ENCODE peak calls at places on chromosomes 12 and 14, in seven cellular contexts. F, R, D, L, N, U and C are unnamed samples.

GRCh38 chr12:107435072-107435471 is 250.5 kb upstream of the PWP1 start:
- DNase-seq in F (no peak), R (no peak), D (no peak), U (no peak), N (no peak), L (no peak), C (no peak)

GRCh38 chr12:132561784-132562156 is 48.6 kb downstream of the LRCOL1 start:
- DNase-seq in D (no peak), F (no peak), L (peak), U (no peak), N (no peak), R (no peak), C (no peak)

GRCh38 chr14:36591482-36591881 is 9.1 kb upstream of the NKX2-8 start:
- DNase-seq in U (no peak), L (no peak), R (no peak), D (no peak), N (no peak), F (no peak), C (no peak)

GRCh38 chr12:111221296-111222026 is 147.4 kb downstream of the PHETA1 start:
- DNase-seq in L (no peak), F (no peak), R (no peak), N (no peak), U (no peak), D (no peak), C (no peak)

GRCh38 chr14:24332094-24332983 is 2.5 kb downstream of the ADCY4 start:
- DNase-seq in F (no peak), U (peak), N (peak), R (no peak), D (peak), L (peak), C (peak)

GRCh38 chr12:52082988-52083637 is 3.6 kb downstream of the SMIM41 start:
- DNase-seq in N (peak), F (no peak), R (no peak), L (peak), U (no peak), D (peak), C (no peak)

GRCh38 chr14:103597623-103598372 is 31.2 kb upstream of the KLC1 start:
- DNase-seq in R (no peak), N (no peak), U (no peak), D (no peak), F (no peak), L (peak), C (no peak)

GRCh38 chr12:54390668-54391551 is 6.4 kb upstream of the ZNF385A start:
- DNase-seq in D (peak), U (peak), R (no peak), L (peak), F (no peak), N (no peak), C (peak)

GRCh38 chr12:9649532-9649940 is 20.0 kb upstream of the CLEC2D start:
- DNase-seq in L (no peak), F (no peak), D (no peak), U (no peak), N (peak), R (no peak), C (no peak)

GRCh38 chr12:32179011-32179395 is 72.4 kb downstream of the BICD1 start:
- DNase-seq in D (no peak), F (no peak), L (no peak), U (no peak), R (no peak), N (no peak), C (no peak)

GRCh38 chr12:68521321-68521839 is 89.3 kb upstream of the RAP1B start:
- DNase-seq in F (no peak), L (peak), D (no peak), N (no peak), R (peak), U (no peak), C (no peak)

GRCh38 chr14:96212896-96213295 is 8.3 kb downstream of the BDKRB2 start:
- DNase-seq in F (no peak), U (no peak), D (no peak), R (no peak), L (no peak), N (no peak), C (no peak)

GRCh38 chr12:54300732-54301427 is at the start of gene NFE2:
- DNase-seq in N (peak), D (peak), F (no peak), L (peak), R (no peak), U (peak), C (peak)

DNA sequence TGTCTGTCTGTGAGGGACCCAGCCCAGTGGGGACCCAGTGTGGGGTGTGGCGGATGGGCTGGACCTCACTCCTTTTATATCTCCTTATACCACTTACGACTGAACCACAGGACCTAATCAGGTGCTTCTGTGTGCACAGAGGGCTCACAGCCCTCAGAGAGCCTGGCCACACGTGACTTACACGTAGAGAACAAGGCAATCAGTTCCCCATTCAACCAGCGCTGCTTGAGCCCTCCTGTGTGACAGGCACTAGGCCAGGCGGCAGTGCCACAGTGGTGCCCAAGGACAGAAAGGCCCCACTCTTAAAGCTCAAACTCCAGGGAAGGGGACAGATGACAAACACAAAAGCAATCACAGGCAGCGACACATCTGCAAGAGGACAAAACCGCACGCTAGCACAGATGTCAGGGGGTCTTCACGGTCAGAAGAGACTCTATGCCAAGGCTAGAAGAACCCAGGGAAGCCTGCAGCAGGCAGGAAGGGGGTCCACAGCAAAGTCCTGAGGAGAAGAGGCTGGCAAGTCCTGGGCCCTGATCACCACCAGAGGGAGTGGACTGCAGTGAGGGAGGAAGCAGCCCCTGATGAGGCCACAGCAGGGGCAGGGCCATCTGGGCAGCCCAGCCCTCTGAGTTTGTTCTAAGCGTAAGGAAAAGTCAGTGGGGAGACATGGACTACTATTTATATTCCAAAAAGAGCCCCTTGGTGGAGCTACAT is 39.3 kb downstream of the SETD3 start:
- DNase-seq in F (no peak), U (no peak), R (no peak), N (no peak), D (no peak), L (no peak), C (no peak)
- TF ChIP-seq CTCF in F (no peak), U (no peak), R (peak), N (no peak), D (peak), L (no peak), C (no peak)

DNA sequence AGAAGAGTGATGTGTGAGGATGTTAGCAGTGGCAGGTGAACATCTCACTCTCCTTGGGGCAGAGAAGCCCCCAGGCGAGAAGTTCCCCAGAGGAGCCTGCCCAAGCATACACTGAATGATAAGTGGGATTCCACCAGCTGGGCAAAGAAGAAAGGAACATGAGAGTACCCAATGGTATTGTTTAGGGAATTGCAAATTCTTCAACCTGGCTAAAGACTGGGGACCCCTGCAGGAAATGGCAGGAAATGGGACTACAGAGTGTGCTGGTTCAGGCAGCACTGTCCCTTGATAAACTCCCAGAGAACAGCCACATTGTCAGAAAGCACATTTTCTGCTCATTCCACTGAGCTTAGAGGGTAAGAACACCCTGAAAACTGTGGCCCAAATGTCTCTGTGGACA is 121.3 kb downstream of the RPS29 start:
- DNase-seq in N (no peak), L (no peak), D (no peak), U (no peak), F (no peak), R (no peak), C (no peak)
- TF ChIP-seq CTCF in N (no peak), L (no peak), D (peak), U (no peak), F (no peak), R (no peak), C (no peak)

DNA sequence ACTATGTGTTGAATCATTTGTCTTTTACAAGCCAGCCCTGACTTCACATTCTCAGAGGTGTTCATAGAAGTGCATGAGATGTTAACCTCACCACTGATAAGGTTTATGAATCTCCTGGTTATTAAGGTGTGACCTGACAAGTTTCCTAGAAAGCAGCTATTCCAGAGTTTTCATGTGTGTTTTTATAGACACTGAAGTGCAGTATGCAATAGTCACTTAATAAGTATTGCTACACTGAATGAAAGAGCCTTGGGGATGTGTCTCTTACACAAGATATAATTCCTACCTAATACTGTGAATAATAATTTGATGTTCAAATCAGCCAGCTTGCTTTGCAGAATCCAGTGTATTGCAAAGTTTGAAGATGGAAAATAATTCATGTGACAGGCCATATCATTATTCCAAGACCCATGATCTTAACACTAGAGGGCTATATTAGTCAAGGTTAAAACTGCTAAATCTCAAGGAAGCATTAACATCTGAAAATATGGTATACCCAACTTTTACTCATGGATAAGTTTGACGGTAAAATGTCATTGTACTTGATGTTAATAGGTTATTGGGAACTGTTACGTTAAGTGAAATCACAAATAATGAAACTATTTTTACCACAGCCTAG is 13.0 kb downstream of the SLC25A3 start:
- DNase-seq in R (no peak), F (no peak), N (no peak), D (no peak), L (no peak), U (no peak), C (no peak)
- TF ChIP-seq CTCF in R (no peak), F (no peak), N (no peak), D (no peak), L (peak), U (no peak), C (no peak)

GRCh38 chr12:45244561-45245348 is 28.9 kb downstream of the ANO6 start:
- DNase-seq in U (no peak), F (no peak), N (no peak), L (no peak), D (no peak), R (no peak), C (no peak)
- TF ChIP-seq CTCF in U (no peak), F (no peak), N (no peak), L (no peak), D (no peak), R (no peak), C (no peak)

GRCh38 chr12:120235369-120236123 is 30.0 kb downstream of the PXN start:
- DNase-seq in F (no peak), R (no peak), D (no peak), L (no peak), U (no peak), N (no peak), C (no peak)
- TF ChIP-seq CTCF in F (no peak), R (peak), D (peak), L (no peak), U (no peak), N (no peak), C (no peak)

GRCh38 chr12:66032739-66033138 is 97.8 kb downstream of the LLPH start:
- DNase-seq in N (no peak), D (no peak), U (no peak), R (no peak), F (no peak), L (no peak), C (no peak)

GRCh38 chr12:66036317-66036716 is 94.2 kb downstream of the LLPH start:
- DNase-seq in U (no peak), D (no peak), F (peak), R (peak), L (peak), N (no peak), C (no peak)

GRCh38 chr12:66030217-66030781 is 100.3 kb downstream of the LLPH start:
- DNase-seq in L (no peak), R (no peak), N (no peak), D (no peak), F (no peak), U (no peak), C (no peak)

DNA sequence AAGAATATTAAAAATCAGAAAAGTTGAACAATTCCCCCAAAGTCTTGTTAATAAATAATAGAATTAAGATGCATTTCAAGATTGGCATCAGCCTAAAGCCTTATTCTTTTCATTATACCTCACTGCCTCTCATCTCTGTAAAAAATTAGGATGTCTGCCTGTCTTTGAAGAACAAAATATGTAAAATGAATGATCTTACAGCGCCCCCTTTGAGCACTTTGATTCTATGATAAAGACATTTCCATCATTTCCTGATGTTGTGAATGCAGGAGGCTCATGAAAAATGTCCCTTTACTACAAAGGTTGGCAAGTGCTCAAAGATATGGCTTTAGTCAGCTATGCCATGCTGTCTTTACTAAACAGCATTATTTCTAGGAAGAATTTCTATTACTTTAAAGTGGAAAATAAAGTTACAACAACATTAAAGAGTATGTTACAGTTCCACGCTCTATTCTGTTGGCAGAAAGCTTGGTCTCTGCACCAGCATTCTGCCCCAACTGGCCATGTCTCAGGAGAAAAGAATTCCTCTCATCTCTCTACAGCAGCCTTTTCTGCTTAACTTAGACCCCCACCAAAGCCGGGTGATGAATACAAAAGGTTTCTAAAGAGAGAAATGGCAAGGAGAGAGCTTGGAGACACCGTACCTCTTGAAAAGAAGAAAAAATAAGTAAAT is 95.1 kb downstream of the LLPH start:
- DNase-seq in L (peak), F (no peak), U (no peak), N (no peak), D (no peak), R (no peak), C (no peak)
- TF ChIP-seq CTCF in L (peak), F (peak), U (no peak), N (no peak), D (peak), R (peak), C (no peak)

GRCh38 chr14:68684466-68685418 is 108.1 kb downstream of the ZFP36L1 start:
- DNase-seq in L (no peak), N (no peak), U (no peak), D (no peak), F (no peak), R (no peak), C (no peak)

GRCh38 chr14:68682166-68683103 is 110.4 kb downstream of the ZFP36L1 start:
- DNase-seq in U (no peak), N (peak), L (peak), R (peak), F (peak), D (no peak), C (peak)

GRCh38 chr14:68685419-68686211 is 107.3 kb downstream of the ZFP36L1 start:
- DNase-seq in F (no peak), R (no peak), U (no peak), N (no peak), D (no peak), L (peak), C (no peak)

GRCh38 chr14:68681256-68681655 is 111.6 kb downstream of the ZFP36L1 start:
- DNase-seq in D (no peak), R (no peak), F (no peak), N (no peak), L (no peak), U (no peak), C (no peak)

DNA sequence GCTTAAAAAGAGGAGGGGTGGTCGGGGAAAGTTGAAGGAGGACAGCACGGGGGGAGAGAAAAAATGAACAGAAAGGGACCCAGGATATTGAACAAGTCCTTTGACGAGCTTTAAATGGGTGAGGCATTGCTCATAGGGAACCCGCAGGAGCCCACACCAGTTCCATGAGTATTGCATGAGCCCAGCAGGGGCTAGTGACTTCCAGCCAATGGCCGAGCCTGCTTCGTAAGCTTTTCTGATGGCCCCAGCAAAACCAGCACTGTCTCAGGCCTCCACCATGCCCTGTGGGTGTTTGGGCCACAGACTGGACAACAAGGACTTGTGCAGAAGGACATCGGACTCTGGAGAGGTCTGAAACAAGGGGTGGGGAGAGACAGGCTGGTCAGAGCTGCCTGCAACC is 109.5 kb downstream of the ZFP36L1 start:
- DNase-seq in R (no peak), L (no peak), N (no peak), D (no peak), F (no peak), U (no peak), C (no peak)
- TF ChIP-seq CTCF in R (no peak), L (no peak), N (no peak), D (no peak), F (no peak), U (no peak), C (no peak)

GRCh38 chr12:16121953-16122352 is 155.5 kb downstream of the SLC15A5 start:
- DNase-seq in D (no peak), F (no peak), U (no peak), N (no peak), L (no peak), R (no peak), C (no peak)
- TF ChIP-seq CTCF in D (no peak), F (no peak), U (no peak), N (no peak), L (no peak), R (no peak), C (no peak)

GRCh38 chr14:74290415-74290814 is 12.3 kb downstream of the ABCD4 start:
- DNase-seq in R (no peak), D (no peak), L (peak), F (no peak), N (no peak), U (no peak), C (no peak)
- TF ChIP-seq CTCF in R (peak), D (peak), L (peak), F (peak), N (peak), U (no peak), C (no peak)

DNA sequence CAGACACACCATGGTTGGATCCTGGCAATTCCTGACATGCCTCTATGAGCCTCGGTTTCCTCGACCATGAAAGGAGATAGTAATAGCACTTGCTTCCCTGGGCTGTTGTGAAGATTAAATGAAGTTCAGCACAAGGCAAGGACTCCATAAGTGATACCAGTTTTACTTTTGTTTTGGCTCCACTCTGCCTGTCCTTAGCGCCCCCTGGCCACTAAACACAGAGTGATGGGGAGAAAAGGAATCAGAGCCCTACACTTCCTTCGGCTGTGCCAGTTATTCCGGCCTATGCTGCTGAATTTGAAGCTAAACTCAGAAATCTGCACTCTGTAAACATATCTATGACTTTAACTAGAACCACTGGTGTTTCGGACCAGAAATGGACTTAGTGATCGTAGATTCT is 173.8 kb downstream of the C12orf75 start:
- DNase-seq in U (no peak), N (no peak), F (no peak), D (no peak), R (no peak), L (no peak), C (no peak)
- TF ChIP-seq CTCF in U (no peak), N (no peak), F (no peak), D (no peak), R (no peak), L (no peak), C (no peak)